ENCODE peak calls at places on chromosomes 3 and 15, in ten cellular contexts. P is transverse colon; S is ELR; M is SK-N-SH; F is activated T-cell treated with anti-CD3 and anti-CD28 coated beads, Interleukin-2, amount 50 U/mL, for 72 hours; A is neuronal stem cell; V is MCF 10A; X is dermis microvascular lymphatic vessel endothelial cell; D is nephron progenitor cell; T is cardiac fibroblast. Y is an unnamed sample.

GRCh38 chr3:181610973-181611265 is 100.8 kb upstream of the SOX2 start:
- DNase-seq in V (no peak), M (no peak), X (no peak), P (no peak), T (no peak), S (no peak), D (no peak), A (no peak), F (no peak), Y (no peak)

GRCh38 chr15:62301993-62302665 is 137.0 kb upstream of the C2CD4B start:
- DNase-seq in F (no peak), M (peak), S (no peak), D (no peak), A (no peak), X (no peak), V (no peak), T (peak), P (no peak), Y (no peak)

GRCh38 chr15:66895794-66896453 is 169.5 kb upstream of the SMAD3 start:
- DNase-seq in V (no peak), X (no peak), M (no peak), D (no peak), T (no peak), S (no peak), A (no peak), F (no peak), P (no peak), Y (peak)

GRCh38 chr3:142940000-142940399 is 23.5 kb downstream of the PAQR9 start:
- DNase-seq in D (no peak), V (no peak), T (no peak), M (no peak), X (no peak), F (no peak), S (no peak), P (no peak), A (no peak), Y (no peak)

GRCh38 chr3:85950435-85950834 is 991.6 kb downstream of the CADM2 start:
- DNase-seq in A (no peak), P (no peak), X (no peak), S (no peak), M (no peak), T (no peak), D (no peak), V (no peak), F (no peak), Y (no peak)

GRCh38 chr3:157104928-157105652 is 54.9 kb downstream of the CCNL1 start:
- DNase-seq in T (no peak), F (no peak), M (no peak), S (no peak), P (peak), A (no peak), V (no peak), D (no peak), X (no peak), Y (no peak)

GRCh38 chr15:94327356-94327936 is 96.1 kb downstream of the MCTP2 start:
- DNase-seq in V (peak), T (peak), F (no peak), P (no peak), S (peak), A (no peak), X (peak), D (peak), M (peak), Y (no peak)

GRCh38 chr3:152026033-152026556 is 152.7 kb downstream of the SUCNR1 start:
- DNase-seq in S (peak), P (no peak), A (no peak), D (no peak), T (peak), M (no peak), X (peak), F (no peak), V (peak), Y (no peak)

GRCh38 chr3:170054204-170054603 is 16.4 kb downstream of the GPR160 start:
- DNase-seq in T (peak), D (no peak), A (no peak), F (no peak), V (peak), M (no peak), S (peak), P (no peak), X (no peak), Y (peak)

GRCh38 chr3:134197681-134198261 is 52.9 kb downstream of the RYK start:
- DNase-seq in X (peak), A (no peak), S (peak), P (no peak), D (no peak), F (peak), T (peak), M (peak), V (peak), Y (no peak)

GRCh38 chr15:92115834-92116233 is 262.3 kb downstream of the SLCO3A1 start:
- DNase-seq in D (no peak), A (no peak), M (no peak), P (no peak), F (no peak), S (no peak), X (no peak), T (no peak), V (no peak), Y (no peak)

GRCh38 chr3:193897288-193897687 is 238.7 kb upstream of the HES1 start:
- DNase-seq in S (no peak), P (no peak), A (no peak), X (no peak), M (no peak), T (peak), D (no peak), F (no peak), V (no peak), Y (peak)

GRCh38 chr3:72494076-72495000 is 353.9 kb downstream of the SHQ1 start:
- DNase-seq in P (no peak), D (no peak), F (no peak), X (no peak), S (no peak), M (no peak), V (no peak), A (no peak), T (peak), Y (no peak)

GRCh38 chr3:47404955-47405790 is 24.4 kb downstream of the PTPN23 start:
- DNase-seq in M (peak), T (peak), F (no peak), S (no peak), V (peak), P (no peak), X (no peak), D (no peak), A (no peak), Y (no peak)

GRCh38 chr15:95944856-95945255 is 385.6 kb upstream of the NR2F2 start:
- DNase-seq in D (no peak), S (no peak), T (no peak), A (no peak), M (no peak), X (no peak), P (no peak), F (no peak), V (no peak), Y (no peak)